ENCODE peak calls at places on chromosome 22, in ten cellular contexts. J is CD8-positive, alpha-beta T cell; F is tibial nerve; S is pancreas; C is colonic mucosa; T is heart right ventricle; Q is cardiac muscle cell; B is gastrocnemius medialis; R is GM23338; K is fibroblast of mammary gland. X is an unnamed sample.

GRCh38 chr22:37186997-37187522 is 987 bp downstream of the C1QTNF6 start:
- DNase-seq in J (no peak), F (no peak), S (no peak), C (no peak), T (no peak), Q (no peak), B (no peak), R (no peak), K (peak; percentile 35), X (no peak)

GRCh38 chr22:31139866-31140716 is at the start of gene PLA2G3:
- DNase-seq in J (no peak), F (no peak), S (no peak), C (peak; percentile 48), T (no peak), Q (peak; percentile 91), B (no peak), R (peak; percentile 99), K (peak; percentile 62), X (no peak)

GRCh38 chr22:37860796-37861421 is 11.7 kb downstream of the EIF3L start:
- DNase-seq in J (no peak), F (no peak), S (no peak), C (no peak), T (no peak), Q (no peak), B (no peak), R (no peak), K (no peak), X (no peak)

GRCh38 chr22:28923826-28924732 is 40.7 kb downstream of the ZNRF3 start:
- DNase-seq in J (no peak), F (no peak), S (peak; percentile 74), C (peak; percentile 64), T (no peak), Q (no peak), B (peak; percentile 66), R (peak; percentile 30), K (no peak), X (no peak)

GRCh38 chr22:24304067-24304675 is 33.5 kb downstream of the SPECC1L start:
- DNase-seq in J (no peak), F (no peak), S (no peak), C (no peak), T (no peak), Q (no peak), B (no peak), R (no peak), K (no peak), X (no peak)

GRCh38 chr22:34943830-34944229 is 122.1 kb upstream of the ISX start:
- DNase-seq in J (no peak), F (no peak), S (no peak), C (no peak), T (no peak), Q (no peak), B (no peak), R (peak; percentile 11), K (no peak), X (no peak)

GRCh38 chr22:31866918-31867317 is 77.4 kb upstream of the YWHAH start:
- DNase-seq in J (no peak), F (no peak), S (no peak), C (no peak), T (no peak), Q (no peak), B (no peak), R (no peak), K (no peak), X (no peak)

GRCh38 chr22:24417901-24418641 is 9.3 kb upstream of the ADORA2A start:
- DNase-seq in J (no peak), F (no peak), S (no peak), C (no peak), T (no peak), Q (no peak), B (no peak), R (no peak), K (peak; percentile 56), X (no peak)

GRCh38 chr22:46561435-46561905 is 24.1 kb upstream of the CELSR1 start:
- DNase-seq in J (no peak), F (peak; percentile 3), S (peak; percentile 12), C (no peak), T (no peak), Q (peak; percentile 63), B (no peak), R (peak; percentile 78), K (peak; percentile 37), X (no peak)

DNA sequence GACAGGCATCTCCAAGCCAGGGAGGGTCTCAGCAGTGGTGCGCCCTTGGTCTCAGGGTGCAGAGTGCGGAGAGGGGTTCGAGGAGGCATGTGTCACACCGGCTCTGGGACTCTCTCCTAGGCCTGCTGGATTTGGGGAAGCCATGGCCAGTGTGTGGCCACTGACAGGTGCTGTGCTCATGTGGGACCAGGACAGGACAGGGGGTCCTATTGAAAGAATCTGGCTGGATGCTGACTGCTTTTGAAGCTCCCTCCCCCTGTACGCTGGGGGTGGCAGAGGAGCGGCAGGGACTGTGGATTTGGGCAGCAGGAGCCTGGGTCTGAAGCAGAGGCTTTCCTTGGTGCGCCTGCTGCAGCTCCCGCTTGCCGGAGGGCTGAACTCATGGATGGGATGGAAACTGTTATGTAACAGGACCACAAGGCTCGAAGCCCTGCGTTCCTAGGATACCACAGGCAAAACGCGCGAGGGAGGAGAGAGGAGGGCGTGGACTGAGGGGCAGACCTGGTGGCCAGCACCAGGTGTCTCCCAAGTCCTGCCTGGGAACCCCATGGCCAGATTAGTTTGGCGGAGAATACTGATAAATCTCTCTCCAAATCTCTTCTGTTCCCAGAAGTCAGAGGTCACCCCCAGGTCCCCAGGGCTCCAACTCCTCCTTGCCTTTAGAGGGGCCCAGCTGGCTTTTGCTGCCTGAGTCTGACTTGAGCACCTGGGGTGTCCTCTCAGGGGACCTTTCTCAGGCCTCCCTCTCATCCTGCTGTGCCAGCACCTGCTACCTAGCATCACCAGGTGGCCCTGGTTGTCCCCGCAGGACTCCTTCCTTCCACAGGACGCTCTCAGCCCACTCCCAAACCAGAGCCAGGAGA is 13.8 kb upstream of the TEF start:
- DNase-seq in J (no peak), F (peak; percentile 52), S (peak; percentile 69), C (peak; percentile 31), T (peak; percentile 27), Q (no peak), B (peak; percentile 48), R (peak; percentile 45), K (peak; percentile 12), X (no peak)
- TF ChIP-seq CTCF in J (no peak), F (no peak), S (no peak), C (no peak), T (no peak), Q (no peak), B (no peak), R (no peak), K (no peak), X (no peak)

DNA sequence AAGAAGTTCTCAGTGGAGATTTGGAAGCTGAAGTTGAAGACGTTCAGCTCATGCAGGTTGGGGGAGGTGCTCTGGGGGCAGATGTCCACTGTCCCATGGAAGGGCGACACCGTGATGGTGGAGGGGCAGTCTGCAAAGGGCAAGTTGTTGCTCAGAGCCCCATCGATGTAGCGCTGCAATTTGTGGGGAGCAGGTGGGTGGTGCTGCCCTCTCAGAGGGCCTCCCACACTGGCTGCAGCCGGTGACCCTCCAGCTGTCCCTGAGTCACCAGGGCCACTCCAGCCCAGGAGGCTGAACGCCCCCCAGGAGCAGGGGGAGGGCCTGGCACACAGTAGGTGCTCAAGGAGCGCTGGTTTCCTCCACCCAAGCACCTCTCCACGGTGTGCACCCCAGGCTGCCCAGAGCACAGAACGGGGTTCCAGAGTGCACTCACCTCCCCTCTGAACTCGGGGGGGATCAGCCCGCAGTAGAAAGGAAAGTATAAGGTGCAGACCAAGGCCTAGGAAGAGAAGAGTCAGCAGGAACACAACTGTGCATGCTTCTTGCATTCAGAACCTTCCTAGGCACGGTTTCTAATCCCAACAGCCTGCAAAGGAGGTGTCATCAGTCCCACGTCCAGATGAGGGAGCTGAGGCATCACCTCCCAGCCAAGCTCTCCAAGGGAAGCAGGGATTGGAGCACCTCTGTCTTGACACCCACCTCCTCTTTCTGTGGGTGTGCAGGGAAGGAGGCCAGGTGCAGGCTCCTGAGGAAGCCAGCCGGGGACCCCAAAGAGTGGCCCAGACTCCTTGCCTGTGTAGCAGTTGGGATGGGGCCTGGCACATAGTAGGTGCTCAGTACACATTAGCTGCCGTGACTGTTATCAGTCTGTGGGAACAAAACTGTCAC is 2.2 kb downstream of the PNPLA5 start:
- DNase-seq in J (no peak), F (no peak), S (no peak), C (no peak), T (no peak), Q (no peak), B (peak; percentile 2), R (peak; percentile 24), K (peak; percentile 41), X (no peak)
- TF ChIP-seq CTCF in J (no peak), F (no peak), S (no peak), C (no peak), T (no peak), Q (no peak), B (no peak), R (no peak), K (peak; percentile 33), X (no peak)

GRCh38 chr22:20181194-20181931 is 30.5 kb upstream of the CCDC188 start:
- DNase-seq in J (no peak), F (no peak), S (no peak), C (no peak), T (no peak), Q (no peak), B (no peak), R (no peak), K (no peak), X (no peak)

GRCh38 chr22:20178922-20179227 is 28.0 kb upstream of the CCDC188 start:
- DNase-seq in J (no peak), F (no peak), S (no peak), C (no peak), T (no peak), Q (no peak), B (no peak), R (no peak), K (no peak), X (no peak)

GRCh38 chr22:20179455-20180244 is 28.8 kb upstream of the CCDC188 start:
- DNase-seq in J (no peak), F (no peak), S (no peak), C (no peak), T (no peak), Q (no peak), B (no peak), R (no peak), K (no peak), X (no peak)

GRCh38 chr22:20180640-20181039 is 29.8 kb upstream of the CCDC188 start:
- DNase-seq in J (no peak), F (no peak), S (no peak), C (no peak), T (no peak), Q (no peak), B (no peak), R (no peak), K (no peak), X (no peak)

DNA sequence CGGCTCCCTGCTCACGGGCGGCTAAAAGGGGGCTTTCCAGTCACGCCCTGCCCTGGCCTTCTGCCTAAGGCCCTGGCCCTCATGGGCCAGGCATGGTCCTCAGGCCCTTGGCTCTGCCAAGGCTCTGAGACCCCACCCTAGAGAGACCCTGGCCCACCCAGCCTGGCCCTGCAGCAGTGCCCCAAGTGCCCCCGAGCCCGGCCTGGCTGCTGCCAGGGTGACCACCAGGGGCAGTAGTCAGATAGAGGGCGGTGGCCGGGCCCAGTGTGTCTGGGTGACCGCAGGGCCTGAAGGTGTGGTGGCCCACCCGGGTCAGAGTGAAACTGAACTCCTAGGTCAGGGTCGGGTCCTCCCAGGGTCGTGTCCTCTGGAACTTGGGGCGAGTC is 29.4 kb upstream of the CCDC188 start:
- DNase-seq in J (no peak), F (no peak), S (no peak), C (no peak), T (no peak), Q (no peak), B (no peak), R (peak; percentile 39), K (no peak), X (no peak)
- TF ChIP-seq CTCF in J (no peak), F (no peak), S (no peak), C (no peak), T (peak; percentile 19), Q (peak; percentile 29), B (no peak), R (peak; percentile 51), K (peak; percentile 0), X (peak; percentile 33)

GRCh38 chr22:27747396-27748256 is 53.9 kb downstream of the MN1 start:
- DNase-seq in J (no peak), F (peak; percentile 25), S (no peak), C (no peak), T (no peak), Q (no peak), B (no peak), R (peak; percentile 54), K (peak; percentile 31), X (no peak)
- TF ChIP-seq CTCF in J (no peak), F (peak; percentile 26), S (no peak), C (no peak), T (no peak), Q (peak; percentile 42), B (peak; percentile 29), R (peak; percentile 73), K (peak; percentile 33), X (peak; percentile 18)

X was measured in GM06990.